ENCODE peak calls at places on chromosomes 1 and 21, in five cellular contexts. Q, M, N, K and B are unnamed samples.

GRCh38 chr1:113207019-113207418 is 134.0 kb downstream of the LRIG2 start:
- DNase-seq in Q (no peak), M (no peak), N (no peak), K (no peak), B (no peak)

GRCh38 chr1:7975212-7975865 is 13.8 kb downstream of the PARK7 start:
- DNase-seq in Q (peak; percentile 86), M (no peak), N (no peak), K (peak; percentile 76), B (peak; percentile 68)

GRCh38 chr1:211135342-211135950 is 1.5 kb upstream of the KCNH1 start:
- DNase-seq in Q (peak; percentile 33), M (peak; percentile 9), N (no peak), K (peak; percentile 29), B (peak; percentile 45)

GRCh38 chr1:66243548-66244130 is 290.3 kb upstream of the SGIP1 start:
- DNase-seq in Q (no peak), M (no peak), N (no peak), K (no peak), B (no peak)

GRCh38 chr1:68202239-68202832 is 30.0 kb downstream of the WLS start:
- DNase-seq in Q (no peak), M (no peak), N (no peak), K (no peak), B (no peak)

GRCh38 chr1:210597555-210598134 is 268.9 kb downstream of the HHAT start:
- DNase-seq in Q (no peak), M (peak; percentile 7), N (no peak), K (peak; percentile 21), B (no peak)

GRCh38 chr1:111222308-111223125 is 5.0 kb upstream of the CHI3L2 start:
- DNase-seq in Q (peak; percentile 92), M (peak; percentile 81), N (peak; percentile 46), K (peak; percentile 62), B (peak; percentile 70)

GRCh38 chr1:29937356-29937755 is 701.0 kb downstream of the PTPRU start:
- DNase-seq in Q (no peak), M (no peak), N (no peak), K (no peak), B (no peak)

GRCh38 chr1:223842784-223843183 is 3.0 kb downstream of the TP53BP2 start:
- DNase-seq in Q (no peak), M (no peak), N (no peak), K (no peak), B (no peak)

GRCh38 chr1:3660704-3661103 is 8.4 kb downstream of the TP73 start:
- DNase-seq in Q (no peak), M (no peak), N (no peak), K (no peak), B (no peak)

GRCh38 chr1:87684786-87685185 is 356.1 kb downstream of the LMO4 start:
- DNase-seq in Q (no peak), M (no peak), N (no peak), K (no peak), B (no peak)

GRCh38 chr21:21039624-21040023 is 41.4 kb downstream of the NCAM2 start:
- DNase-seq in Q (no peak), M (no peak), N (no peak), K (no peak), B (no peak)

GRCh38 chr1:205998457-205999241 is 4.5 kb downstream of the RAB7B start:
- DNase-seq in Q (no peak), M (no peak), N (no peak), K (no peak), B (no peak)

GRCh38 chr21:41171210-41171609 is 3.2 kb downstream of the BACE2 start:
- DNase-seq in Q (no peak), M (no peak), N (no peak), K (no peak), B (no peak)

GRCh38 chr1:93749487-93749886 is 67.8 kb upstream of the BCAR3 start:
- DNase-seq in Q (no peak), M (no peak), N (no peak), K (no peak), B (no peak)

GRCh38 chr1:102902045-102902444 is 206.3 kb downstream of the COL11A1 start:
- DNase-seq in Q (no peak), M (no peak), N (no peak), K (no peak), B (no peak)

GRCh38 chr1:41891403-41891896 is 27.3 kb downstream of the HIVEP3 start:
- DNase-seq in Q (no peak), M (peak; percentile 68), N (no peak), K (peak; percentile 10), B (no peak)

GRCh38 chr1:210360852-210361477 is 32.3 kb downstream of the HHAT start:
- DNase-seq in Q (no peak), M (no peak), N (no peak), K (peak; percentile 52), B (peak; percentile 16)

GRCh38 chr1:45403298-45404079 is 63.2 kb upstream of the MUTYH start:
- DNase-seq in Q (no peak), M (no peak), N (no peak), K (no peak), B (no peak)

GRCh38 chr1:89821322-89822108 is 683 bp downstream of the LRRC8D start:
- DNase-seq in Q (peak; percentile 79), M (no peak), N (no peak), K (peak; percentile 62), B (no peak)

GRCh38 chr1:29949676-29950075 is 713.4 kb downstream of the PTPRU start:
- DNase-seq in Q (no peak), M (no peak), N (no peak), K (no peak), B (no peak)

GRCh38 chr1:54461731-54462596 is 55.8 kb upstream of the SSBP3 start:
- DNase-seq in Q (no peak), M (no peak), N (no peak), K (no peak), B (no peak)

GRCh38 chr21:31732891-31733520 is 1.1 kb upstream of the SCAF4 start:
- DNase-seq in Q (no peak), M (no peak), N (no peak), K (peak; percentile 15), B (no peak)

GRCh38 chr1:245156041-245156735 is 1.4 kb downstream of the KIF26B start:
- DNase-seq in Q (peak; percentile 96), M (no peak), N (peak; percentile 47), K (peak; percentile 50), B (peak; percentile 52)

GRCh38 chr1:36560621-36561364 is 78.1 kb upstream of the CSF3R start:
- DNase-seq in Q (no peak), M (no peak), N (no peak), K (no peak), B (no peak)

GRCh38 chr1:167016090-167016750 is 27.1 kb downstream of the MAEL start:
- DNase-seq in Q (no peak), M (no peak), N (no peak), K (no peak), B (no peak)

GRCh38 chr1:70353641-70354331 is 736 bp downstream of the ANKRD13C start:
- DNase-seq in Q (peak; percentile 26), M (peak; percentile 13), N (no peak), K (peak; percentile 18), B (no peak)

GRCh38 chr1:204321665-204322064 is 38.1 kb downstream of the PLEKHA6 start:
- DNase-seq in Q (no peak), M (no peak), N (no peak), K (no peak), B (no peak)

GRCh38 chr1:204684206-204684536 is 1.4 kb downstream of the LRRN2 start:
- DNase-seq in Q (no peak), M (no peak), N (no peak), K (no peak), B (no peak)

GRCh38 chr1:43279666-43280065 is 5.7 kb downstream of the C1orf210 start:
- DNase-seq in Q (no peak), M (no peak), N (no peak), K (no peak), B (no peak)

GRCh38 chr21:44360174-44360573 is 6.8 kb downstream of the TRPM2 start:
- DNase-seq in Q (no peak), M (no peak), N (no peak), K (no peak), B (no peak)

GRCh38 chr1:84870591-84870990 is 22.4 kb downstream of the LPAR3 start:
- DNase-seq in Q (no peak), M (no peak), N (no peak), K (no peak), B (no peak)

GRCh38 chr1:17957588-17958267 is 149.9 kb upstream of the IGSF21 start:
- DNase-seq in Q (no peak), M (no peak), N (no peak), K (no peak), B (no peak)
- H3K4me2 ChIP-seq in Q (no peak overlapping the region), M (no peak overlapping the region), N (peak overlapping the region; percentile 1), K (no peak overlapping the region), B (no peak overlapping the region)

DNA sequence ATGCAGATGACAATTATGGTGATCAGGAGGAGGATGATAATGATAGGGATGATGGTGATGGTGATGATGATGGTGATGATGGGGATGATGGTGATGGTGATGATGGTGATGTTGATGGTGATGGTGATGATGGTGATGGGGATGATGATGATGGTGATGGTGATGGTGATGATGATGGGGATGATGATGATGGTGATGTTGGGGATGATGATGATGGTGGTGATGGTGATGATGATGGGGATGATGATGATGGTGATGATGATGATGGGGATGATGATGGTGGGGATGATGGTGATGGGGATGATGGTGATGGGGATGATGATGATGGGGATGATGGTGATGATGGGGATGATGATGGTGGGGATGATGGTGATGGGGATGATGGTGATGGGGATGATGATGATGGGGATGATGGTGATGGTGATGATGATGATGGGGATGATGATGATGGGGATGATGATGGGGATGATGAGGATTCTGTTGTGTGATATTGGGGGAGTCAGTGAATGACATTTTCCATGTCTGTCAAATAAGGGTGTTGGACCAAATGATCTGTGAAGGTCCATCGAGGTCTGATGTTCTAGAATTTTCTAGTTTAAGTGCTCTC is 65.6 kb upstream of the RPL11 start:
- DNase-seq in Q (no peak), M (no peak), N (no peak), K (no peak), B (no peak)
- TF ChIP-seq YY1 in Q (no peak), M (no peak), N (no peak), K (no peak), B (no peak)

GRCh38 chr21:33058468-33059318 is 11.2 kb upstream of the OLIG1 start:
- DNase-seq in Q (no peak), M (no peak), N (no peak), K (no peak), B (no peak)

GRCh38 chr21:33051925-33052324 is 18.0 kb upstream of the OLIG1 start:
- DNase-seq in Q (no peak), M (no peak), N (no peak), K (no peak), B (no peak)

GRCh38 chr21:33057385-33057940 is 12.5 kb upstream of the OLIG1 start:
- DNase-seq in Q (no peak), M (no peak), N (no peak), K (no peak), B (no peak)

GRCh38 chr21:33059319-33059894 is 10.5 kb upstream of the OLIG1 start:
- DNase-seq in Q (no peak), M (no peak), N (no peak), K (peak; percentile 11), B (no peak)

DNA sequence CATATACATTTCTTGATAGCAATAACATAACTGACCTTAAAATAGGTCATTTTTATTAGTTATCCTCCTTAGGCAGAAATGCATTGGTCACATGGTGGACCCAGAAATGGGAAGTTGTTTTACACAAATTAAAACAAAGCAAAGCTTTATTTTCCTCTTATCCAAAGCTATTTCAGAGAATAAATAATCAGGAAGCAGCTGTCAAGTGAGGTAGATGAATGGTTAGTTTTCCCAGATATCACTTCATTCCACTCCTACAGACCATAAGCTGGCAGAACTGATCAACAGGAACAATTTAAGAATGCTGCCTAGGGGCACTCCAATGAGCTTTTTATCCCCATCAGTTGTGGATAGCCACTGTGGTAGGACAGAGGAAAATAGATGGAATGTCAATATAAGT is 16.0 kb upstream of the OLIG1 start:
- DNase-seq in Q (no peak), M (no peak), N (no peak), K (no peak), B (no peak)
- TF ChIP-seq CEBPB in Q (no peak), M (no peak), N (no peak), K (no peak), B (no peak)

GRCh38 chr1:225812488-225813249 is 2.7 kb downstream of the EPHX1 start:
- DNase-seq in Q (no peak), M (no peak), N (no peak), K (no peak), B (no peak)
- H3K4me2 ChIP-seq in Q (no peak overlapping the region), M (no peak overlapping the region), N (no peak overlapping the region), K (peak overlapping the region; percentile 93), B (no peak overlapping the region)